ENCODE peak calls at places on chromosomes 2 and 18, in five cellular contexts. P is kidney epithelial cell; H is Peyer's patch; C is CD4-positive, alpha-beta T cell; K is pancreas. W is an unnamed sample.

GRCh38 chr18:61333746-61334490 is 688 bp downstream of the CDH20 start:
- DNase-seq in H (peak), C (no peak), K (no peak), P (no peak), W (no peak)

GRCh38 chr2:161283926-161284325 is 24.3 kb upstream of the PSMD14 start:
- DNase-seq in K (no peak), C (no peak), H (no peak), P (no peak), W (no peak)

GRCh38 chr18:13185675-13186198 is 32.8 kb upstream of the LDLRAD4 start:
- DNase-seq in H (no peak), K (no peak), P (no peak), C (no peak), W (no peak)

GRCh38 chr2:201157694-201158093 is 25.2 kb upstream of the CASP10 start:
- DNase-seq in C (no peak), P (no peak), H (no peak), K (no peak), W (no peak)

GRCh38 chr2:33321236-33321731 is 155.2 kb upstream of the RASGRP3 start:
- DNase-seq in H (no peak), C (no peak), K (no peak), P (no peak), W (no peak)

GRCh38 chr18:26307161-26307773 is 81.0 kb downstream of the TAF4B start:
- DNase-seq in C (no peak), K (no peak), P (no peak), H (no peak), W (no peak)

GRCh38 chr2:65488527-65488926 is 56.1 kb upstream of the SPRED2 start:
- DNase-seq in H (no peak), C (no peak), P (no peak), K (no peak), W (no peak)

GRCh38 chr2:179952658-179953057 is 54.4 kb downstream of the CWC22 start:
- DNase-seq in H (no peak), P (no peak), K (no peak), C (no peak), W (no peak)

GRCh38 chr2:40797115-40797514 is 345.2 kb upstream of the SLC8A1 start:
- DNase-seq in K (peak), C (no peak), P (peak), H (no peak), W (no peak)

GRCh38 chr2:173996766-173997165 is 31.6 kb upstream of the SP3 start:
- DNase-seq in C (no peak), K (no peak), P (no peak), H (no peak), W (no peak)

GRCh38 chr18:22243513-22243912 is 74.1 kb downstream of the GATA6 start:
- DNase-seq in K (no peak), C (no peak), H (no peak), P (no peak), W (no peak)

GRCh38 chr18:49613741-49614151 is 51.9 kb downstream of the LIPG start:
- DNase-seq in C (no peak), K (peak), H (peak), P (no peak), W (no peak)

GRCh38 chr2:160700415-160700814 is 206.8 kb upstream of the RBMS1 start:
- DNase-seq in C (no peak), H (no peak), K (no peak), P (no peak), W (no peak)

GRCh38 chr2:102523647-102524046 is 50.6 kb downstream of the SLC9A4 start:
- DNase-seq in K (no peak), C (no peak), H (no peak), P (no peak), W (no peak)

GRCh38 chr2:241733391-241734207 is 831 bp upstream of the D2HGDH start:
- DNase-seq in C (no peak), P (no peak), H (no peak), K (no peak), W (no peak)

GRCh38 chr18:76450912-76451421 is 44.1 kb downstream of the ZNF516 start:
- DNase-seq in P (no peak), K (no peak), H (peak), C (no peak), W (no peak)

GRCh38 chr2:6692061-6692460 is 173.6 kb downstream of the CMPK2 start:
- DNase-seq in H (no peak), P (no peak), C (no peak), K (no peak), W (no peak)

GRCh38 chr18:7272268-7273049 is 41.6 kb downstream of the LRRC30 start:
- DNase-seq in K (peak), H (peak), P (peak), C (no peak), W (no peak)

GRCh38 chr2:7773362-7773973 is 856.3 kb downstream of the RNF144A start:
- DNase-seq in C (no peak), K (no peak), H (no peak), P (peak), W (no peak)

GRCh38 chr2:132849118-132849517 is 179.1 kb upstream of the LYPD1 start:
- DNase-seq in K (no peak), C (no peak), P (no peak), H (no peak), W (no peak)

GRCh38 chr2:216742411-216742810 is 47.1 kb upstream of the IGFBP5 start:
- DNase-seq in H (no peak), C (no peak), P (no peak), K (peak), W (no peak)

GRCh38 chr2:78132391-78133370 is 610.5 kb upstream of the LRRTM4 start:
- DNase-seq in H (no peak), K (no peak), C (no peak), P (no peak), W (no peak)

GRCh38 chr2:20356042-20356441 is 5.4 kb upstream of the PUM2 start:
- DNase-seq in H (no peak), K (no peak), C (no peak), P (peak), W (no peak)

DNA sequence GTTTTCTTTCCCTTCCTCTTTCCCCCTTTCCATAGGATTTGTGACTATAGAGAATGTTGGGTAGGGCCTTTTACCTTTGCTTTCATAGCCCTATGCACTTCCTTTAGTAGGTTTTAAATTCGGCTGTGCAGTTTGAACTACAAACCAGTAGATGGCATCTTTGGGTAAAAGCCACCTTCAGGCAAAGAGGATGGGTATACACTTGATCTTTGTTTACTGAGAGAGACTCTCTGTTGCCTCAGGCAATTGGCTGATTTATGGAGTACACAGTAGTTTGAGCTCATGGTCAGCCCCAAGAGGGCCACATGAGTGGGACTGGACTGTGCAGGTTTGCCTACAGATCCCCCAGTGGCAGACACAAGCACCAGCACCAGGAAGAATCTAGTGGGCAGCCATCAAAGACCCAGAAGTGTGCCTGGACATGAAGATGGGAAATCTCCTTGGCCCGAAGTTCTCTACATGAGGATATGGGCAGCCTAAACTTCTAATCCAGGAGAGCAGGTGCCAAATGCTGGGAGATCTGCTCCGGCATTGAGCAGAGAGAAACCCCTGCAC is 1304.3 kb upstream of the DDX18 start:
- DNase-seq in P (no peak), H (no peak), C (no peak), K (no peak), W (no peak)
- TF ChIP-seq CTCF in P (peak), H (no peak), C (no peak), K (no peak), W (no peak)

GRCh38 chr2:136383161-136383560 is 265.2 kb upstream of the CXCR4 start:
- DNase-seq in C (no peak), P (no peak), K (no peak), H (no peak), W (no peak)
- TF ChIP-seq CTCF in C (no peak), P (no peak), K (no peak), H (no peak), W (no peak)

DNA sequence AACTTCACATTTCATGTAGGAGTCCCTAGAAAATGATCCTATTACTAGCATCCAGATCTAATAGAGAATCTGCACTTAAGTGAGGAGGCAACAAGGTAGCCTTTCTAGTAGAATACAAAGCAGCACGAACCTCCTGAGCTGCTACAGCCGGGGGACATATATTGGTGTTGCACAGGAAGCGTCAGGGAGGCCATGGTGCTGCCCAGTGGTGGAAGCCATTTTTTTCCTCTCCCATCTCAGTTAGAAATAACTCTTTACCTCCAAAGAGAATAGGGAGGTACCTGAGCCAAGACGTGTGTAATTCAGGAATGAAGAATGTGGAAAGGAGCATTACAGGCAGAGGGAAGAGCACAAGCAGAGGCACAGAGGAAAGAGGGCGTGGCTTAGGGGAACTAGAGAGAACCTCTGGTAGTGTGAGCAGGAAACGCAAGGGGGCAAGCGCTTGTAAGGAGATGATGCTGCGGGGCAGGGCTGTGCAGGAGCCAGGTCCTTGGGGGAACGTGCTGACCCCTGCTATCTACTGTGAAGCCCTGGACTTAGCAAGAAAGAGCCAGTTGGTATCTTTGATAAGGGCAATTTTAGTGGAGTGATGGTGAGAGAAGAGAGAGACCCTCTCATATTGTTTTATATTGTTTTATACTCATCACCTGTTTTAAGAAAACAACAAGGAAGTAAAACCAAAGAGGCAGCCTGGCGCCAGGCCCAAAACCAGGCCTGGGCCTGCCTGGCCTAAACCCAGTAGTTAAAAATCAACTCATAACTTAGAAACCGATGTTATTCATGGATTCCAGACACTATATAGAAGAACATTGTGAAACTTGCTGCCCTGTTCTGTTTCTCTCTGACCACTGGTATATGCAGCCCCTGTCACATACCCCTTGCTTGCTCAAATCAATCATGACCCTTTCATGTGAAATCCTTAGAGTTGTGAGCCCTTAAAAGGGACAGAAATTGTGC is 50.0 kb upstream of the TTC39C start:
- DNase-seq in C (peak), H (no peak), P (no peak), K (no peak), W (no peak)
- TF ChIP-seq CTCF in C (peak), H (no peak), P (no peak), K (no peak), W (no peak)

GRCh38 chr2:74119324-74119723 is 28.4 kb downstream of the BOLA3 start:
- DNase-seq in H (no peak), K (no peak), C (no peak), P (no peak), W (no peak)
- TF ChIP-seq CTCF in H (no peak), K (no peak), C (no peak), P (no peak), W (no peak)

DNA sequence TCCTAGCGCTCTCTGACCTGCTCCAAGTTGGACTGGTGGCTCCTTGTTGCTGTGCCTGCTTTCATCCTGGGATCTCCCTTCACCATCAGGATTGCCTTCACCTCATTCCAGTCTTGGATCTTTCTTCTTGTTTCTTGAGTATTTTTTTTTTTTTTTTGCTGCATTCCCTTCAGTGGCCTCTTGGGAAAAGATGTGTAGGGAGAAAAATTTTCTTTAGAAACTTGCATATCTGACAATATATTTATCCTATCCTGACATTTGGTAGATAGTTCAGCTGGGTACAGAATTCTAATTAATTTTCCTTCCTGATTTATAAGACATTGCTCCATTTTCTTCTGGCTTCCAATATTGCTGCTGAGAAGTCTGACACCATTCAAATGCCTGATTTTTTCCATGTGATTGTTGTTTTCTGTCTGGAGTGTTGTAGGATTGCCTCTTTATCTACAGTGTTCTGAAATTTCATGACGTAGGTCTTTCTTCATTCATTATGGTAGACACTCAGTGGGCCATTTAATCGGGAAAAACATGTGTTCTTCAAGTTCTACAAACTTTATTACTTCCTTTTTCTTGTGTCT is 23.0 kb upstream of the IL1A start:
- DNase-seq in H (no peak), K (no peak), C (no peak), P (no peak), W (no peak)
- TF ChIP-seq CTCF in H (no peak), K (no peak), C (no peak), P (no peak), W (no peak)